ENCODE peak calls at places on chromosomes 3 and 15, in eight cellular contexts. L is memory B cell; I is activated CD4-positive, alpha-beta T cell treated with anti-CD3 and anti-CD28 coated beads for 36 hours; O is activated naive CD8-positive, alpha-beta T cell treated with anti-CD3 and anti-CD28 coated beads, Interleukin-2, amount 10 ng/mL, durations not matched to agents 7 days and 5 days; W is WTC11; C is heart left ventricle; H is heart right ventricle; T is IMR-90. G is an unnamed sample.

GRCh38 chr3:54223063-54223462 is 100.7 kb downstream of the CACNA2D3 start:
- ATAC-seq in L (no peak), I (no peak), O (no peak), W (no peak), C (no peak), H (no peak), T (no peak), G (no peak)

GRCh38 chr3:45021524-45021923 is 4.6 kb upstream of the CLEC3B start:
- ATAC-seq in L (no peak), I (no peak), O (no peak), W (peak; percentile 31), C (peak; percentile 80), H (peak; percentile 77), T (no peak), G (peak; percentile 85)

GRCh38 chr15:32029409-32029861 is 880 bp upstream of the CHRNA7 start:
- ATAC-seq in L (no peak), I (no peak), O (no peak), W (peak; percentile 60), C (peak; percentile 63), H (peak; percentile 72), T (no peak), G (peak; percentile 53)

GRCh38 chr3:55690161-55690560 is 203.1 kb upstream of the WNT5A start:
- ATAC-seq in L (no peak), I (no peak), O (no peak), W (peak; percentile 14), C (no peak), H (no peak), T (no peak), G (no peak)

GRCh38 chr3:98778852-98779379 is 15.8 kb downstream of the ST3GAL6 start:
- ATAC-seq in L (no peak), I (peak; percentile 36), O (peak; percentile 56), W (no peak), C (peak; percentile 80), H (peak; percentile 73), T (peak; percentile 84), G (peak; percentile 57)

GRCh38 chr3:43335799-43336198 is 49.5 kb downstream of the SNRK start:
- ATAC-seq in L (no peak), I (no peak), O (no peak), W (no peak), C (no peak), H (no peak), T (no peak), G (no peak)

GRCh38 chr3:58474967-58475578 is 16.8 kb upstream of the KCTD6 start:
- ATAC-seq in L (peak; percentile 86), I (no peak), O (no peak), W (no peak), C (no peak), H (no peak), T (no peak), G (no peak)

GRCh38 chr3:142596726-142597088 is 514 bp downstream of the PLS1 start:
- ATAC-seq in L (no peak), I (no peak), O (no peak), W (peak; percentile 3), C (no peak), H (no peak), T (no peak), G (no peak)

GRCh38 chr15:69154684-69155083 is 5.8 kb upstream of the GLCE start:
- ATAC-seq in L (no peak), I (no peak), O (no peak), W (no peak), C (peak; percentile 90), H (peak; percentile 78), T (peak; percentile 95), G (no peak)

GRCh38 chr3:160931474-160931873 is 173.7 kb downstream of the B3GALNT1 start:
- ATAC-seq in L (no peak), I (no peak), O (no peak), W (no peak), C (no peak), H (no peak), T (no peak), G (no peak)

GRCh38 chr3:52299247-52299657 is 11.6 kb downstream of the GLYCTK start:
- ATAC-seq in L (no peak), I (no peak), O (no peak), W (peak; percentile 5), C (no peak), H (no peak), T (no peak), G (no peak)

GRCh38 chr3:165868088-165868487 is 30.9 kb upstream of the BCHE start:
- ATAC-seq in L (no peak), I (no peak), O (no peak), W (no peak), C (no peak), H (no peak), T (no peak), G (no peak)

G was measured in gastroesophageal sphincter.